ENCODE peak calls at places on chromosomes 4 and X, in four cellular contexts. X, B, V and R are unnamed samples. For H3K9me2, the result is how much of the 10 kb centered on the place peaks cover.

GRCh38 chrX:73215263-73215662 is 612 bp upstream of the NAP1L2 start:
- DNase-seq in V (no peak), X (no peak), B (peak), R (no peak)

GRCh38 chr4:118032691-118033090 is 1.6 kb upstream of the NDST3 start:
- DNase-seq in B (peak), V (peak), X (peak), R (no peak)

GRCh38 chr4:1521821-1522361 is 115.6 kb upstream of the NKX1-1 start:
- DNase-seq in V (no peak), X (no peak), B (no peak), R (no peak)

GRCh38 chr4:56326363-56326762 is 60.9 kb downstream of the AASDH start:
- DNase-seq in X (peak), B (no peak), V (no peak), R (no peak)

GRCh38 chr4:136763844-136764446 is 768.3 kb downstream of the PCDH18 start:
- DNase-seq in B (peak), V (no peak), X (no peak), R (no peak)

GRCh38 chrX:40864972-40865371 is 129.6 kb upstream of the MED14 start:
- DNase-seq in X (no peak), B (no peak), V (no peak), R (peak)

GRCh38 chrX:46294234-46294633 is 251.0 kb downstream of the ZNF674 start:
- DNase-seq in X (no peak), V (no peak), B (no peak), R (peak)

GRCh38 chr4:77188498-77189187 is 31.6 kb downstream of the CCNG2 start:
- DNase-seq in X (no peak), V (no peak), B (no peak), R (no peak)

GRCh38 chrX:42219231-42219630 is 295.9 kb upstream of the CASK start:
- DNase-seq in X (no peak), V (no peak), B (no peak), R (no peak)

GRCh38 chr4:130896920-130897319 is 1801.0 kb downstream of the C4orf33 start:
- DNase-seq in B (no peak), V (no peak), X (no peak), R (no peak)

GRCh38 chr4:164748375-164748774 is 5.6 kb upstream of the SMIM31 start:
- DNase-seq in V (peak), X (peak), B (peak), R (peak)

GRCh38 chr4:102918859-102919258 is 50.1 kb downstream of the CISD2 start:
- DNase-seq in X (no peak), B (no peak), V (no peak), R (no peak)

GRCh38 chrX:103791233-103791632 is 14.6 kb downstream of the PLP1 start:
- DNase-seq in V (no peak), X (no peak), B (no peak), R (peak)

GRCh38 chr4:3112979-3113469 is 38.5 kb downstream of the HTT start:
- DNase-seq in V (no peak), X (peak), B (no peak), R (peak)

GRCh38 chr4:15318621-15319348 is 109.0 kb upstream of the C1QTNF7 start:
- DNase-seq in B (no peak), V (no peak), X (no peak), R (peak)

GRCh38 chrX:1316527-1316926 is 20.1 kb upstream of the IL3RA start:
- DNase-seq in X (no peak), V (no peak), B (no peak), R (no peak)

GRCh38 chrX:63506320-63506719 is 155.2 kb upstream of the SPIN4 start:
- DNase-seq in X (peak), V (peak), B (peak), R (peak)

GRCh38 chr4:79241846-79242245 is 84.0 kb downstream of the NAA11 start:
- DNase-seq in V (no peak), B (peak), X (peak), R (peak)

GRCh38 chr4:40596522-40596921 is 33.1 kb downstream of the RBM47 start:
- DNase-seq in V (no peak), X (no peak), B (no peak), R (no peak)

GRCh38 chr4:2259036-2259540 is 2.8 kb downstream of the MXD4 start:
- DNase-seq in X (no peak), B (no peak), V (no peak), R (no peak)

GRCh38 chrX:143500751-143501150 is 16.5 kb downstream of the SPANXN3 start:
- DNase-seq in V (no peak), B (no peak), X (peak), R (no peak)

GRCh38 chrX:146967296-146967695 is 152.8 kb upstream of the CXorf51A start:
- DNase-seq in B (no peak), V (no peak), X (no peak), R (no peak)

GRCh38 chrX:72265263-72265662 is 11.8 kb downstream of the RPS4X start:
- DNase-seq in X (no peak), V (no peak), B (no peak), R (no peak)

GRCh38 chr4:176377705-176378302 is 58.0 kb downstream of the SPCS3 start:
- DNase-seq in X (peak), V (peak), B (peak), R (peak)

GRCh38 chr4:144176476-144176875 is 36.0 kb upstream of the GYPA start:
- DNase-seq in B (no peak), V (no peak), X (no peak), R (no peak)

GRCh38 chr4:88216395-88216794 is 58.0 kb upstream of the ABCG2 start:
- DNase-seq in V (peak), X (no peak), B (no peak), R (no peak)

GRCh38 chr4:81919238-81919637 is 447.5 kb upstream of the RASGEF1B start:
- DNase-seq in X (peak), B (peak), V (peak), R (peak)

GRCh38 chrX:49272426-49272825 is 2.8 kb downstream of the PPP1R3F start:
- DNase-seq in X (no peak), V (no peak), B (no peak), R (no peak)

GRCh38 chrX:134013092-134013497 is 27.7 kb upstream of the GPC3 start:
- DNase-seq in V (no peak), X (peak), B (no peak), R (peak)

GRCh38 chrX:45664727-45665290 is 464.1 kb upstream of the DIPK2B start:
- DNase-seq in B (no peak), X (no peak), V (no peak), R (no peak)

GRCh38 chr4:8393593-8394038 is 46.9 kb downstream of the ACOX3 start:
- DNase-seq in V (peak), B (no peak), X (peak), R (peak)

GRCh38 chr4:8771258-8771590 is 100.4 kb downstream of the HMX1 start:
- DNase-seq in X (no peak), B (peak), V (no peak), R (no peak)

DNA sequence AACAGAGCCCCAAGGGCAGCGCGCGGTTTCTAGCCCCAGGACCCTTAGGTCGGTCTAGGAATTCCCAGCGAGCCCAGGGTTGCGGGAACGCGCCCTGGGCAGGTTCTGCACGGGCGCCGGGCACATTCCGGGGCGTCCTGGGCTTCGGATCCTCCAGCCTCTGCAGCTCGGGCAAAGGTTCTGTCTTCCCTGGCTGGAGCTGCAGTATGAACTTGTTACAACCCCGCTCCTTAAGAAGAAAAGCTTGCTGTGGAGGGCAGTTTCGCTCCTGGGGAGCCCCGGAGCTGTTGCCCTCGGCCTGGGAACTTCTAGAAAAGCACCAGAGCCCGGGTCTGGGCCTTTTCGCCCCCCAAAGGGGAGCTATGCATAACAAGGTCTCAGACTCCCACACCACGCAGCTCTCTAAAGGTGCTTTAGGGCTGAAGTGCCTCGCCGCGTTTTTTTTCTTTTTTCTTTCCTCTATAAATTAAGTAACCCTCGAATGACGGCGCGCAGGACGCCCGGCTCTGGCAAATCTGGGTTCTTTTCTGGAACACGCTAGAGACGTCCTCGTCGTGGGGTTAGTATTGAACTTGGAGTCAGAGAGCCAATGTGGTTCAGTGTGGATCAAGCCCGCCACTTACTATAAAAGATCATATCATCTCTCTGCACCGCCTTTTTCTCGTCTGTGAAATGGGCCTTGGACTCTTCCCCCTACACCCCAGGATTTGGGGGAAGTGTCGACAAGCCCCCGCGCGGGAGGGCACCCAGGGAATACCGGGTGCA is 5.7 kb downstream of the MSX1 start:
- DNase-seq in X (no peak), V (peak), B (peak), R (no peak)
- TF ChIP-seq EZH2 in X (no peak), V (peak), B (peak), R (no peak)

DNA sequence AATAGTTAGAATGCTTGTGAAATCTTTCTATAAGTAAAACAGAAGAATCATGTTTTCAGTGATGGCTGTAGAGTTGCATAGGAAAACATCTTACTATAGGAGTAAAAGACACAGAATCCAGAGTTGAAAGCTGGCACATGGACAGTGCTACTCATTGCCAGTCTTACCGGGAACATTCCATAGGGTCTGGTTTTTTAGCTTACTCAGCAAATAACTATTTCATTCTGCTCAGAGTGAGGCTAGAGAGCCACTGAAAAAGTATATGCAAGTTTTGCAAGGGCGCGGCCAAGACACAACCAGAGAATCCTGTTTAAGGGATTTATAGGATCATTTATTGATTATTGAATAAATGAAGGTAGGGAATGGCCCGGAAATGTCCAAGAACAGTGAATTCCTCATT is 60.3 kb downstream of the MTHFD2L start:
- DNase-seq in V (no peak), B (no peak), X (peak), R (no peak)
- H3K4me2 ChIP-seq in V (no peak), B (no peak), X (no peak), R (no peak)

GRCh38 chr4:52873191-52873590 is 11.1 kb downstream of the RASL11B start:
- DNase-seq in V (no peak), B (no peak), X (peak), R (no peak)
- H3K9me2 ChIP-seq in V (under half), B (under half), X (under half), R (under half)

DNA sequence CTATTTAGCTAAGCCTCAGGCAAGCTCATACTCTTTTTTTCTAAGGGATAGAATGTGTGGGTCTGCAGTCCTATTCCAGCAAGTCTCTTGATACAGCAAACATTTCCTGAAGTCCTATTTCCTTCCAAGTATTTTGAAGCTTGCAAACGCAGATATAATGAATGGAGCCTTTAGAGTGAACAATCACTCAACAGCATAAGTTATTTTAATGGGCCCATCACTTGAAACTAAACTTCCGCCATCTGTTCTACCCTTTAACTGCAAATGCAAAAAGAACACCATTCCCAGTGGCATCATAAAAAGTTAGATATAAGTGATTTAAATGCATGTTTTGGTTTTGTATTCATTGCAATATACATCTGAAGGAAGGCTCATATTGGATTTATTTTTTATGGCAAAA is 108.4 kb upstream of the TAPT1 start:
- DNase-seq in X (no peak), B (no peak), V (no peak), R (no peak)
- TF ChIP-seq EZH2 in X (no peak), B (no peak), V (no peak), R (no peak)

DNA sequence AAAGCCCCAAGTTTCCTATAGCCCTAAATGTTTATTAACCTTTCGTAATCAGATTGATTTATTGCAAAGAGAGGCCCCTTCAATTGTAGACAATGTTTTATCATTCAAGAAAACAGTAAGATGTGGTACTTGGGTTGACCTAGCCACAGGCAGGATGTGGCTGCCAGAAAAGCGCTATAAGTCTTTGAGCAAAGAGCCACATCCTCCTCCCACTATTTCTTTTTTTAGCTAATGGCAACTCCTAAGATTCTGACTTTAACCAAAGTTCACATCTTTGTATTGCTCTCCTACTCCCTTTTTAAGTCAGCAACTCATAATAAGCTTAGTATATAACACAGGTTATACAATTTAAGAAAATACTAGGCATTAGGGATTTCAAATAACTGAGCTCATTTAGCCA is 70.7 kb upstream of the PPP3CA start:
- DNase-seq in V (no peak), B (no peak), X (no peak), R (no peak)
- H3K4me2 ChIP-seq in V (no peak), B (no peak), X (no peak), R (no peak)

DNA sequence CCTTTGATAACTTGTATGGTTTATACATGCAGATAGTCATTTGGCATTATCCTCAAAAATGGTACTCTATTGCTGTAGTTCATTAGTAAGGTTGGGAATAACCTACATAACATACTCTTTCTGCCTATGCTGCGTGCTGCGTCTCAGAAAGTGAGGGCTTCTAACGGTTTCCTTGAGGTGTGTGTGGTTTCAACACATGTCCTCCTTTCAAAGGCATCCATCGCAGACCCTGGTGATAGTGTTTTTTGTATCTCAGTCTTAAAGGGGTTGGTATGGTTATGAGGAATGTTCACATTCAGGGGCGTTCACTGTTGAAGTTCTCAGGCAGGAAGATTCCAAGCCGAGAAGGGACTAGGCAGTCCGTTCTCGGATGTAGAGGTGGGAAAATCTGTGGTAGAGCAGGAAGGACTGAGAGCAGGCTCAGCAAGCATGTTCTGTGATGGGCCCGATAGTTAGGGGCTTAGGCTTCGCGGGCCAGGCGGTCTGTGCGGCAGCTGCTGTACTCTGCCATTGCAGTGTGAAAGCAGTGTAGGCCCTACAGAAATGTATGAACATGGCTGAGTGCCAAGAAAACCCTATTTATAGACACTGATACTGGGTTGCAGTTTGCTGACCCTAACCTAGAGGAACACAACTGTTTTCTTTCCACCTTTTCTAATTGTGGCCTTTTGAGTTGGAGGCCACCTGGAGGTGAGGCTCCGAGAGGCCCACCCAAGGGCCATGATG is 123.2 kb downstream of the GPR143 start:
- DNase-seq in B (no peak), X (no peak), V (no peak), R (no peak)
- H3K9me2 ChIP-seq in B (under half), X (under half), V (under half), R (under half)

GRCh38 chrX:11143931-11144678 is 33.0 kb downstream of the HCCS start:
- DNase-seq in V (peak), X (peak), B (peak), R (peak)
- TF ChIP-seq EZH2 in V (no peak), X (no peak), B (no peak), R (no peak)

GRCh38 chrX:136765957-136766356 is 14.8 kb downstream of the ARHGEF6 start:
- DNase-seq in V (no peak), X (no peak), B (no peak), R (peak)
- H3K4me2 ChIP-seq in V (peak), X (peak), B (peak), R (peak)